ENCODE peak calls at places on chromosome 9, in seven cellular contexts. W, E, G, P, Q, T and O are unnamed samples.

GRCh38 chr9:119559056-119559455 is 189.8 kb upstream of the BRINP1 start:
- DNase-seq in P (no peak), G (no peak), W (no peak), T (no peak), Q (no peak), E (no peak), O (no peak)

GRCh38 chr9:17063535-17064135 is 71.2 kb upstream of the CNTLN start:
- DNase-seq in E (peak; percentile 6), G (peak; percentile 28), P (peak; percentile 63), W (peak; percentile 41), Q (no peak), T (no peak), O (no peak)

GRCh38 chr9:92666912-92667532 is 2.9 kb downstream of the IPPK start:
- DNase-seq in W (no peak), T (no peak), E (no peak), P (no peak), Q (no peak), G (no peak), O (peak; percentile 36)

GRCh38 chr9:136086213-136086881 is 8.7 kb downstream of the NACC2 start:
- DNase-seq in T (no peak), W (no peak), G (no peak), Q (no peak), E (no peak), P (no peak), O (peak; percentile 88)

GRCh38 chr9:117074337-117074662 is 340.6 kb downstream of the ASTN2 start:
- DNase-seq in G (no peak), W (no peak), Q (no peak), T (no peak), E (no peak), P (no peak), O (no peak)

GRCh38 chr9:14165376-14166035 is 148.4 kb downstream of the NFIB start:
- DNase-seq in T (no peak), G (no peak), W (no peak), Q (no peak), P (no peak), E (no peak), O (no peak)

GRCh38 chr9:125325821-125326220 is 64.2 kb downstream of the GAPVD1 start:
- DNase-seq in G (no peak), Q (no peak), E (no peak), W (peak; percentile 15), P (no peak), T (no peak), O (no peak)

GRCh38 chr9:93899609-93900435 is 55.3 kb downstream of the BARX1 start:
- DNase-seq in W (no peak), P (no peak), G (no peak), E (peak; percentile 2), Q (no peak), T (no peak), O (no peak)

GRCh38 chr9:99231708-99232107 is 9.6 kb downstream of the SEC61B start:
- DNase-seq in P (peak; percentile 32), T (no peak), E (peak; percentile 69), G (no peak), W (peak; percentile 14), Q (peak; percentile 9), O (no peak)

GRCh38 chr9:88852794-88853193 is 138.5 kb upstream of the S1PR3 start:
- DNase-seq in Q (peak; percentile 11), P (peak; percentile 76), W (peak; percentile 93), E (no peak), T (no peak), G (peak; percentile 80), O (no peak)

GRCh38 chr9:591292-591691 is 250.2 kb upstream of the DMRT1 start:
- DNase-seq in T (no peak), W (no peak), G (no peak), E (no peak), P (peak; percentile 49), Q (no peak), O (no peak)

GRCh38 chr9:109771796-109772525 is 8.0 kb upstream of the PALM2AKAP2 start:
- DNase-seq in T (no peak), P (peak; percentile 82), W (peak; percentile 10), G (no peak), Q (no peak), E (no peak), O (no peak)